ENCODE peak calls at places on chromosome 18, in ten cellular contexts. Z is kidney, V is GM06990, R is nephron progenitor cell, G is fibroblast of lung, I is stomach, Q is endothelial cell, A is astrocyte of the spinal cord, H is RWPE1, Y is MM.1S. D is an unnamed sample.

GRCh38 chr18:59549797-59550516 is 147.3 kb downstream of the CCBE1 start:
- DNase-seq in Q (no peak), V (no peak), I (peak), G (no peak), A (no peak), Z (no peak), R (no peak), Y (no peak), H (no peak), D (no peak)

GRCh38 chr18:51110073-51110797 is 80.2 kb downstream of the SMAD4 start:
- DNase-seq in Y (peak), G (peak), V (peak), Q (peak), H (peak), A (peak), R (peak), I (peak), Z (peak), D (peak)

GRCh38 chr18:45837283-45838070 is 12.0 kb downstream of the SIGLEC15 start:
- DNase-seq in Q (peak), A (peak), Y (no peak), I (peak), G (peak), V (no peak), Z (peak), H (no peak), R (peak), D (no peak)

GRCh38 chr18:34122724-34123334 is 101.9 kb downstream of the NOL4 start:
- DNase-seq in Q (peak), Z (no peak), I (peak), R (peak), V (peak), A (peak), G (peak), H (peak), Y (peak), D (peak)

GRCh38 chr18:3297025-3297984 is 35.4 kb downstream of the MYL12B start:
- DNase-seq in G (peak), H (peak), R (peak), V (peak), I (peak), Z (peak), Q (peak), Y (peak), A (peak), D (peak)

GRCh38 chr18:59927246-59927825 is 27.5 kb downstream of the PMAIP1 start:
- DNase-seq in R (no peak), Y (no peak), G (peak), H (no peak), Z (no peak), V (peak), A (no peak), I (no peak), Q (no peak), D (no peak)

GRCh38 chr18:12403601-12404506 is 3.9 kb upstream of the PRELID3A start:
- DNase-seq in G (peak), Q (no peak), I (no peak), A (peak), V (no peak), Z (no peak), H (peak), Y (no peak), R (no peak), D (peak)

GRCh38 chr18:59516356-59517155 is 157.5 kb upstream of the LMAN1 start:
- DNase-seq in R (no peak), Z (no peak), V (no peak), I (no peak), Q (peak), G (peak), Y (no peak), A (peak), H (peak), D (peak)

GRCh38 chr18:59697236-59697932 is at the start of gene CCBE1:
- DNase-seq in H (no peak), G (peak), R (peak), V (peak), A (peak), Z (peak), I (peak), Y (no peak), Q (peak), D (peak)

GRCh38 chr18:77093067-77093430 is 39.5 kb downstream of the MBP start:
- DNase-seq in R (no peak), Q (no peak), G (no peak), I (no peak), V (no peak), H (no peak), Z (peak), Y (no peak), A (no peak), D (no peak)

GRCh38 chr18:31065036-31065773 is 22.7 kb upstream of the DSC3 start:
- DNase-seq in V (no peak), Q (no peak), G (peak), I (no peak), R (peak), Z (no peak), H (no peak), Y (no peak), A (no peak), D (no peak)

GRCh38 chr18:79552696-79553095 is 126.9 kb upstream of the CTDP1 start:
- DNase-seq in Y (no peak), A (no peak), I (no peak), G (no peak), Z (peak), Q (no peak), H (no peak), V (no peak), R (no peak), D (no peak)
- TF ChIP-seq CTCF in Y (no peak), A (no peak), I (no peak), G (no peak), Z (no peak), Q (no peak), H (no peak), V (no peak), R (no peak), D (no peak)

GRCh38 chr18:63028380-63028779 is 291.2 kb downstream of the BCL2 start:
- DNase-seq in G (no peak), V (no peak), Y (no peak), Z (no peak), Q (no peak), R (no peak), I (no peak), A (no peak), H (no peak), D (no peak)

GRCh38 chr18:63022429-63023022 is 297.0 kb downstream of the BCL2 start:
- DNase-seq in A (no peak), Q (peak), R (peak), G (no peak), H (no peak), Y (no peak), I (no peak), V (no peak), Z (no peak), D (no peak)

DNA sequence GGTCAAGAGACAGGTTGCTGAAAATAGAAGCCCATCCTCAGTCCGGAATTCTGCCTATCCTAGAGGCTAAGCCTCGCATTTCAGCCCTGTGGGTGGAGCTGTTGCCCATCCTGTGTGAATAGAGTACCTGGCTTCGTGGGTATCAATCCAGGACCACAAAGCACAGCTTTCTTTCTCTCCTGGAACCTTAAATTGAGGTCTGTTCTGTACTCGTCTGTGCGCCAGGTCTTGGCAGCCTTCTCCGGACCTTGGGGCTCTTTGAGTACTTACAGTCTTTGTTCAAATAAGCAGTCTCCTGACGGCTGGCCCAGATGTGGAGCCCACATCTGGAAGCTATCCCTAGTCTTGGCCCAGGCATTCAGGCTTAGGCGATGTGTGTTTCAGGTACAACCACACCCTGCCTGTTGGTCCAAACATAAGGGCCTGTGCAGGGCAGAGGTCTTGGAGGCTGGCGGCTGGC is 294.3 kb downstream of the BCL2 start:
- DNase-seq in G (no peak), Y (peak), H (peak), R (peak), Z (no peak), V (no peak), Q (peak), I (no peak), A (no peak), D (no peak)
- TF ChIP-seq CTCF in G (peak), Y (peak), H (peak), R (peak), Z (peak), V (peak), Q (peak), I (no peak), A (peak), D (peak)

GRCh38 chr18:8525692-8526091 is 83.5 kb upstream of the RAB12 start:
- DNase-seq in I (no peak), G (no peak), Q (peak), R (peak), Z (no peak), V (no peak), A (no peak), Y (no peak), H (no peak), D (no peak)
- TF ChIP-seq CTCF in I (no peak), G (peak), Q (no peak), R (peak), Z (no peak), V (peak), A (peak), Y (no peak), H (no peak), D (peak)

DNA sequence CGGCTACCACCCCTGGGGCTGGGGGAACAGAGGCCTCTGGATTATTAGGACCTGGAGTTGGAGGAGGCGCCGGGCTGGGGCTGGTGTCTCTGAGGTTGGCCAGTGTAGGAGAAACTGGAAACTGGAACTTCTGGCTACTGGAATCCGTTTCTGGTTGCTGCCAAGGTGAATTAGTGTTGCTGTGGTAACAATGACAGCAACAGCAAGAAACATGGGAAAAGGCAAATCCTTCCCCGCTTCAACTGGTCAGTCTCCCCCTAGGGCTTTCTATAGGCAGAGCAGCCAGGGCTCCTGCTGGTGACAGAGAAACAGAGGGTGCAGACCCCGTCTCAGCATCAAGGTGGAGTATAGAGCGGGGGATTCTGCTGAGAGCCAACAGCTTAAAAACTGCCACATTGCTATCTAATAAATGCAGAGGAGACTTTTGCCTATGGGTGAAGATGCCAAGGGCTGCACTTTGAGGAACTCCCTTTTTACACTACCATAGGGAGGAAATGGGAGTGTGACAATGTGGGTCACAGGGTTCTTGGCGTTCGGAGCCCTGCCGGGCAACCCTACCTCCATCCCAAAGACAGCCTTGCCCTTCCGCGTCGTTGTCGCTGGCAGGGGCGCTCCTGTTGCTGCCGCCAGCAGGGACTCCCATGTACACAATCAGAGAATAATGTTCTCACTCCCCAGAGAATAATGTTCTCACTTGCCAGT is 81.4 kb upstream of the CABLES1 start:
- DNase-seq in I (peak), Z (no peak), H (peak), V (no peak), Y (no peak), Q (peak), A (peak), G (peak), R (peak), D (peak)
- TF ChIP-seq CTCF in I (peak), Z (no peak), H (no peak), V (no peak), Y (no peak), Q (peak), A (peak), G (peak), R (peak), D (peak)

GRCh38 chr18:70464343-70465114 is 175.7 kb downstream of the SOCS6 start:
- DNase-seq in R (peak), Y (peak), V (peak), I (peak), A (peak), H (peak), G (peak), Z (peak), Q (peak), D (peak)
- TF ChIP-seq CTCF in R (peak), Y (peak), V (no peak), I (no peak), A (peak), H (peak), G (peak), Z (peak), Q (no peak), D (peak)

DNA sequence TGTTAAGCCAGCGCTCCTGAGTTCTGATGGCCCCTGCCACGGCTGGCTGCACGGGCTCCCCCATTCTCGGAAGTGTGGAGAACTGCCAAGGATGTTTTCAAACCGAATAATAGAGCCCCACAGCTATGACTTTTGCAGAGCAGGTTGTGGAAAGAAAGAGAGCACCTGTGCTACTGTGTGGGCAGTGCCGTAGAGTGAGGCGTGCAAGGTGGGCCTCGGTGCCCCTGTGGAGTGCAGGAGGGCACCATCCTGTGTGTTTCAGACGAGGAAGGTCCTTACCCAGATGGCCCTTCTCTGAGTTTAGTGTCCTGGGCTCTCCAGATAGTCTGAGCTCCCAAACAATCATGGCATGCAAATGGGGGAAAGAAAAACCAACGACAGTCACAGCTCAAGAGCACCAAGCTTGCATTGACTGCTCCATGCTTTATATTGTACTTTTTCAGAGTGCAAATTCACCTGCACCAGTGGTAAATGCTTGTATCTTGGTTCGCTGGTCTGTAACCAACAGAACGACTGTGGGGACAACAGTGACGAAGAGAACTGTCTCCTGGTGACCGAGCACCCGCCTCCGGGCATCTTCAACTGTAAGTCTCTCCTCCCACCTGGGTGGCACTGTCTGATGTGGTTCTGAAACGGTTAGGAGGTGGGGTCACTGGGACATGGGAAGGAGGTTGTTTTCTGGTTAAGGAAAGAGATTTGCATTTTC is 219.4 kb downstream of the LDLRAD4 start:
- DNase-seq in H (no peak), I (no peak), Q (no peak), V (no peak), A (no peak), R (no peak), Y (peak), G (no peak), Z (no peak), D (no peak)
- TF ChIP-seq CTCF in H (no peak), I (no peak), Q (no peak), V (no peak), A (no peak), R (no peak), Y (no peak), G (no peak), Z (no peak), D (no peak)

DNA sequence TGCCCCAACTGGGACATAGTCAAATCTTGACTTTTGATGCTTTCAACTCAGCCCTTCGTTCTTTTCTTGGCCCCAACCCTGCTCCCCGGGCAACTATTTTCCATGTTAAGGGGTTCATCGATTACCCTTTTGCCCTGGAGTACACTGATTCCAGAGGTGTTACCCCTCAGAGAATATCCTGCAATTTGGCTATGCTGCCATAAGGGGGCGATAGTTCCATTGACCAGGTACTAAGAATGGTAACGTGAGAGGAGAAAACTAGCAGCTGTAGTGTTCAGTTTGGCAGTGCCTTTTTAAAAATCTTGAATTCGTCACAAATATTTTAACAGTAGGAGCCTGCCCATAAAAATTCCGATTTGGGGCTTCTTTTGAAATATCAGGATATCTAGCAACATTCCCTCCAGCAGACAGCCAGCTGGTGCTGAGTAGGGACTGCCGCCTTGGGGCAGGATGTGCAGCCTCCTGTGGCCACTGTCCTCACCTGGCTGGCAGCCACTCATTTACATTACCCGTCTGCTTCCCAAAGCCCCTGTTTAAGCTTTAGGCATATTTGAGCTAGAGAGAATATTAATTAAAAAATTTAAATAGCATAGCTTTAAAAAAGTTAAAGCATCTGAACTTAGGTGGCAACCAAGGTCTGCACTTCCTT is 146.3 kb upstream of the SKOR2 start:
- DNase-seq in V (no peak), Y (peak), Z (no peak), R (peak), I (no peak), Q (peak), G (no peak), H (no peak), A (no peak), D (no peak)
- TF ChIP-seq CTCF in V (peak), Y (peak), Z (no peak), R (peak), I (peak), Q (peak), G (no peak), H (no peak), A (peak), D (peak)

GRCh38 chr18:72727038-72727690 is 140.6 kb downstream of the NETO1 start:
- DNase-seq in H (no peak), Q (no peak), A (peak), Z (no peak), Y (no peak), I (no peak), R (no peak), V (no peak), G (no peak), D (no peak)
- TF ChIP-seq CTCF in H (no peak), Q (no peak), A (no peak), Z (no peak), Y (no peak), I (no peak), R (no peak), V (no peak), G (no peak), D (no peak)

DNA sequence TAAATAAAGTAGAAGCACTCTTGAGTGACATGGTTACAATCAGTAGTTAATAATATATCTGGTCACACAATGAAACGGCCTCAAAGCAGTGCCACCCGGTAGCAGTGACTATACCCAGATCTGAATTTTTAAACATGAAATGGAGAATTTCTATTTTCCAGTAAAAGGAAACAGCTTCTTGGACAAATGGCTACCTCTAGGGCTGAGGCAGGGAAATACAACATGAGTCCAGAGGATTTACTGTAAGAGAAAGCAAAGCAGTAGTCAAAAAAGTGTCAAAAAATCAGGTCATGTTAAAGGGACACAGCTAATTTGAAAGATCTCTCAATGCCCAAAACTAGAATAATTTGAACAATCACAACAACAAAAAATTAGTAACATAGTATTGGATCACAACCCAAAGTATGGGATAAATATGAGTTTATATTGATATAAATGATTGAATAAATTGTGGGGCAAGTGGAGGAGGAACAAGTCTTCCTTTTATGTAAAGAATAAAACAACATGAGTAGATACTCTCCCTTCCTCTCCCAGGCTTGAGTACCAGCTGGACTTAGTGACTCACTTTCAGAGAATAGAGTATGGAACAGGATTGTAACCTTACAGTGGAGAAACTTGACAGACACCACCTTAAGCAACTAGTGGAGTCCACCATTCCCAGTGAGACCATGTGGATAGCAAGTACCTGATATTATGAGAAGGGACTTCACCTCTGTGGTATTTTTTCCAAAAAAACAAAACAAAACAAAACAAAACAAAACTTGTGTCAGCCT is 180.8 kb downstream of the MBD2 start:
- DNase-seq in Z (no peak), Q (no peak), H (no peak), G (no peak), I (no peak), A (no peak), R (no peak), Y (no peak), V (no peak), D (no peak)
- TF ChIP-seq CTCF in Z (no peak), Q (no peak), H (no peak), G (no peak), I (no peak), A (peak), R (no peak), Y (no peak), V (no peak), D (no peak)

D was measured in HFFc6.